ENCODE peak calls at places on chromosomes 7 and 10, in nine cellular contexts. U, J, I, Q, M, N, T, H and G are unnamed samples.

GRCh38 chr10:124713679-124714298 is 30.4 kb downstream of the FAM53B start:
- DNase-seq in U (no peak), J (no peak), I (no peak), Q (no peak), M (no peak), N (no peak), T (peak; percentile 12), H (no peak), G (no peak)

GRCh38 chr10:21481407-21481806 is 44.1 kb downstream of the SKIDA1 start:
- DNase-seq in U (no peak), J (no peak), I (no peak), Q (no peak), M (no peak), N (no peak), T (no peak), H (no peak), G (no peak)

GRCh38 chr10:78774999-78775711 is 293.6 kb upstream of the ZMIZ1 start:
- DNase-seq in U (peak; percentile 17), J (no peak), I (no peak), Q (no peak), M (no peak), N (peak; percentile 3), T (peak; percentile 80), H (no peak), G (no peak)

GRCh38 chr10:50615654-50616053 is 8.1 kb downstream of the SGMS1 start:
- DNase-seq in U (no peak), J (no peak), I (no peak), Q (no peak), M (no peak), N (no peak), T (no peak), H (no peak), G (no peak)

GRCh38 chr7:107966701-107967100 is 36.3 kb downstream of the LAMB1 start:
- DNase-seq in U (peak; percentile 96), J (peak; percentile 91), I (peak; percentile 41), Q (no peak), M (no peak), N (peak; percentile 77), T (no peak), H (peak; percentile 70), G (no peak)

GRCh38 chr7:47292832-47293309 is 289.0 kb downstream of the TNS3 start:
- DNase-seq in U (peak; percentile 70), J (no peak), I (no peak), Q (no peak), M (peak; percentile 23), N (peak; percentile 5), T (no peak), H (no peak), G (no peak)

GRCh38 chr10:57952741-57953140 is 315.0 kb downstream of the IPMK start:
- DNase-seq in U (peak; percentile 43), J (no peak), I (no peak), Q (peak; percentile 61), M (no peak), N (no peak), T (no peak), H (no peak), G (no peak)

GRCh38 chr7:148290451-148291005 is 300.0 kb upstream of the C7orf33 start:
- DNase-seq in U (no peak), J (no peak), I (no peak), Q (no peak), M (no peak), N (no peak), T (no peak), H (no peak), G (no peak)

GRCh38 chr10:79285315-79286185 is 61.7 kb upstream of the PPIF start:
- DNase-seq in U (no peak), J (no peak), I (no peak), Q (peak; percentile 44), M (no peak), N (no peak), T (no peak), H (no peak), G (no peak)

GRCh38 chr10:96267234-96267705 is 4.1 kb downstream of the BLNK start:
- DNase-seq in U (no peak), J (no peak), I (no peak), Q (no peak), M (peak; percentile 58), N (peak; percentile 90), T (no peak), H (no peak), G (no peak)

GRCh38 chr7:18414885-18415284 is 80.7 kb upstream of the HDAC9 start:
- DNase-seq in U (no peak), J (no peak), I (no peak), Q (no peak), M (no peak), N (no peak), T (no peak), H (no peak), G (no peak)

GRCh38 chr10:1299041-1299726 is 243.0 kb downstream of the WDR37 start:
- DNase-seq in U (no peak), J (no peak), I (no peak), Q (no peak), M (no peak), N (no peak), T (no peak), H (no peak), G (no peak)

GRCh38 chr7:53624391-53624790 is 589.0 kb downstream of the POM121L12 start:
- DNase-seq in U (no peak), J (no peak), I (no peak), Q (no peak), M (no peak), N (no peak), T (no peak), H (no peak), G (no peak)

GRCh38 chr7:28033386-28033785 is 147.2 kb downstream of the JAZF1 start:
- DNase-seq in U (no peak), J (no peak), I (no peak), Q (no peak), M (no peak), N (peak; percentile 22), T (no peak), H (no peak), G (no peak)

GRCh38 chr7:80150621-80151273 is 16.1 kb downstream of the GNAI1 start:
- DNase-seq in U (peak; percentile 80), J (no peak), I (no peak), Q (no peak), M (no peak), N (peak; percentile 99), T (no peak), H (no peak), G (no peak)

GRCh38 chr10:541750-542371 is 147.6 kb downstream of the DIP2C start:
- DNase-seq in U (no peak), J (no peak), I (peak; percentile 47), Q (no peak), M (no peak), N (no peak), T (no peak), H (no peak), G (no peak)

GRCh38 chr10:122461367-122461728 is at the start of gene HTRA1:
- DNase-seq in U (peak; percentile 64), J (no peak), I (peak; percentile 86), Q (peak; percentile 81), M (peak; percentile 63), N (peak; percentile 36), T (peak; percentile 88), H (peak; percentile 89), G (peak; percentile 79)

GRCh38 chr7:77995717-77996116 is 197.1 kb downstream of the PHTF2 start:
- DNase-seq in U (no peak), J (no peak), I (no peak), Q (no peak), M (no peak), N (no peak), T (no peak), H (no peak), G (no peak)

GRCh38 chr7:11665381-11665780 is 166.6 kb downstream of the THSD7A start:
- DNase-seq in U (no peak), J (no peak), I (no peak), Q (no peak), M (no peak), N (no peak), T (no peak), H (no peak), G (no peak)

GRCh38 chr10:119235381-119235780 is 28.0 kb downstream of the GRK5 start:
- DNase-seq in U (peak; percentile 66), J (no peak), I (peak; percentile 57), Q (no peak), M (no peak), N (peak; percentile 67), T (no peak), H (peak; percentile 56), G (no peak)
- H3K4me3 ChIP-seq in U (no peak overlapping the region), J (no peak overlapping the region), I (no peak overlapping the region), Q (no peak overlapping the region), M (no peak overlapping the region), N (no peak overlapping the region), T (no peak overlapping the region), H (no peak overlapping the region), G (no peak overlapping the region)

DNA sequence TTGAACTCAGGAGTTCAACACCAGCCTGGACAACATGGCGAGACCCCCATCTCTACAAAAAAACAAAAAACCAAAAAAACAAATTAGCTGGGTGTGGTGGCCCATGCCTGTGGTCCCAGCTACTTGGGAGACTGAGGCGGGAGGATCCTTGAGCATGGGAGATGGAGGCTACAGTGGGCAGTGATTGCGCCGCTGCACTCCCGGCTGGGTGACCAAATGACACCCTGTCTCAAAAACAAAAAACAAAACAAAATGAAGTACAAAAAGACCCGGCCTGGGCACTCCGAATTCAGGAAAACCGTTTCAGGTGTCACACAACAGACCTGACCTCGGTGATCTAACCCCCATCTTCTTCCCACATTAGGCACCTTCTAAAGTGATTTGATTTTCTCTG is 65.5 kb downstream of the INSIG1 start:
- DNase-seq in U (no peak), J (no peak), I (no peak), Q (no peak), M (no peak), N (no peak), T (peak; percentile 21), H (no peak), G (no peak)
- H3K27me3 ChIP-seq in U (no peaks in the 10 kb centered on the region), J (peaks cover 21% of the 10 kb centered on the region), I (peaks cover 76% of the 10 kb centered on the region), Q (peaks cover 2% of the 10 kb centered on the region), M (no peaks in the 10 kb centered on the region), N (no peaks in the 10 kb centered on the region), T (peaks cover 22% of the 10 kb centered on the region), H (peaks cover 48% of the 10 kb centered on the region), G (no peaks in the 10 kb centered on the region)

GRCh38 chr10:73366381-73367298 is 8.0 kb upstream of the CFAP70 start:
- DNase-seq in U (no peak), J (no peak), I (no peak), Q (no peak), M (no peak), N (no peak), T (no peak), H (no peak), G (no peak)
- H3K36me3 ChIP-seq in U (peaks cover 1% of the 10 kb centered on the region), J (peaks cover 12% of the 10 kb centered on the region), I (peaks cover 63% of the 10 kb centered on the region), Q (peaks cover 6% of the 10 kb centered on the region), M (no peaks in the 10 kb centered on the region), N (peaks cover 3% of the 10 kb centered on the region), T (peaks cover 67% of the 10 kb centered on the region), H (peaks cover 74% of the 10 kb centered on the region), G (no peaks in the 10 kb centered on the region)

DNA sequence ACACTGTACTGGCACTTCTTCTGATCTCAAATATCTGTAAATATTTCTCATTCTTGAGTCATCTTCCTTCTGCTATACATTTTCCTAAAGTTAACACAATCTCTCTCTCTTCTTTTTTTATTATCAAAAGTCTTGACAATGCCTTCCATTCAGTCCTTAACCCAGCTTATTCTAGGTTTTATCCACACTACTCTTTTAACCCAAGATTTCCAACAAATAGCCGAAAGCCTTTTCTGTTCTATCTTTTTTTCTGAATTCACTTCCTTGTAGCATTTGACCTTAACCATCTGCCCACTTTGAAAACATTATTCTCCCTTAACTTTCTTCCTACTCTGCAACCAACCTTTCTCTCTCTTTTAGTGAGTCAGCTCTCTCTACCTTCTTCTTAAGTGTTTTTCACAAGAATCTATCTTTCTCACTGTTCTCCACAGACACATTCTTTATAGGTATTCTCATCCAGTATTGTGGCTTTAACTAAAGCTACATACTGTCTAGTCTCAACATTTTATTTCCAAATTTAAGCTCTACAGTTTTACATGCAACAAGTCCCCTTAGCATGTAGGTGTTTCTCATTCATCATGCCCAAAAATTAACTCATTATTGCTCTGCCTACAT is 915.6 kb downstream of the KCNMA1 start:
- DNase-seq in U (peak; percentile 67), J (no peak), I (no peak), Q (no peak), M (no peak), N (no peak), T (no peak), H (no peak), G (no peak)
- H3K4me3 ChIP-seq in U (no peak overlapping the region), J (no peak overlapping the region), I (no peak overlapping the region), Q (no peak overlapping the region), M (no peak overlapping the region), N (no peak overlapping the region), T (no peak overlapping the region), H (no peak overlapping the region), G (no peak overlapping the region)